ENCODE peak calls at places on chromosome 20, in six cellular contexts. C, A, U, W, E and N are unnamed samples.

GRCh38 chr20:38167851-38168760 is 3.0 kb upstream of the TGM2 start:
- DNase-seq in W (no peak), E (peak), C (no peak), U (no peak), A (peak), N (no peak)

GRCh38 chr20:54172856-54173652 is 732 bp downstream of the CYP24A1 start:
- DNase-seq in W (no peak), A (no peak), C (no peak), U (no peak), E (no peak), N (no peak)

GRCh38 chr20:56166781-56167465 is 81.6 kb upstream of the MC3R start:
- DNase-seq in C (no peak), A (no peak), U (no peak), W (no peak), E (no peak), N (no peak)

GRCh38 chr20:17498181-17498580 is 33.0 kb downstream of the BFSP1 start:
- DNase-seq in C (no peak), W (no peak), A (no peak), E (no peak), U (no peak), N (no peak)

GRCh38 chr20:47498606-47499005 is 3.1 kb upstream of the NCOA3 start:
- DNase-seq in E (no peak), W (no peak), A (no peak), C (no peak), U (no peak), N (no peak)

GRCh38 chr20:64082126-64082638 is 2.0 kb downstream of the LKAAEAR1 start:
- DNase-seq in E (no peak), C (no peak), A (no peak), W (peak), U (no peak), N (no peak)

GRCh38 chr20:22684072-22684762 is 99.8 kb upstream of the FOXA2 start:
- DNase-seq in E (peak), C (peak), U (peak), W (peak), A (peak), N (no peak)

GRCh38 chr20:63750807-63751470 is 11.4 kb downstream of the SLC2A4RG start:
- DNase-seq in W (no peak), C (no peak), A (no peak), U (no peak), E (no peak), N (no peak)

GRCh38 chr20:38452880-38453624 is 17.9 kb upstream of the SNHG17 start:
- DNase-seq in E (no peak), A (peak), U (no peak), W (no peak), C (no peak), N (no peak)

GRCh38 chr20:32572271-32572968 is 12.7 kb downstream of the NOL4L start:
- DNase-seq in A (no peak), U (no peak), C (no peak), E (no peak), W (no peak), N (no peak)

GRCh38 chr20:40960521-40960956 is 68.1 kb upstream of the TOP1 start:
- DNase-seq in W (no peak), C (no peak), A (no peak), E (no peak), U (no peak), N (no peak)

GRCh38 chr20:40192083-40192482 is 497.0 kb downstream of the MAFB start:
- DNase-seq in W (no peak), C (no peak), U (no peak), A (no peak), E (no peak), N (no peak)

GRCh38 chr20:47551841-47552240 is 50.2 kb downstream of the NCOA3 start:
- DNase-seq in E (no peak), A (peak), U (no peak), W (no peak), C (no peak), N (no peak)

GRCh38 chr20:24742436-24742835 is 206.6 kb upstream of the CST7 start:
- DNase-seq in A (no peak), U (no peak), W (no peak), E (no peak), C (no peak), N (no peak)

GRCh38 chr20:44683263-44684046 is 31.7 kb upstream of the CCN5 start:
- DNase-seq in A (peak), E (no peak), C (no peak), W (no peak), U (no peak), N (peak)

GRCh38 chr20:63536241-63536977 is 767 bp downstream of the PTK6 start:
- DNase-seq in A (no peak), W (no peak), E (no peak), U (no peak), C (no peak), N (no peak)

GRCh38 chr20:63505723-63506122 is 6.8 kb upstream of the EEF1A2 start:
- DNase-seq in C (no peak), A (no peak), W (no peak), U (no peak), E (no peak), N (no peak)

GRCh38 chr20:29427201-29428060 is 1830.0 kb upstream of the DEFB115 start:
- DNase-seq in U (no peak), W (no peak), C (no peak), A (no peak), E (no peak), N (no peak)

GRCh38 chr20:24487648-24488047 is 18.2 kb downstream of the SYNDIG1 start:
- DNase-seq in E (no peak), A (no peak), C (no peak), W (no peak), U (no peak), N (no peak)

GRCh38 chr20:46973801-46974200 is 79.2 kb downstream of the EYA2 start:
- DNase-seq in A (no peak), C (no peak), W (no peak), U (no peak), E (no peak), N (no peak)

GRCh38 chr20:46307139-46307998 is 929 bp downstream of the CDH22 start:
- DNase-seq in U (no peak), W (peak), E (no peak), C (peak), A (peak), N (peak)

GRCh38 chr20:37885593-37886507 is 17.1 kb upstream of the VSTM2L start:
- DNase-seq in C (no peak), U (no peak), W (no peak), E (no peak), A (no peak), N (no peak)

GRCh38 chr20:10239954-10240353 is 21.3 kb downstream of the SNAP25 start:
- DNase-seq in C (no peak), A (no peak), E (no peak), W (no peak), U (no peak), N (no peak)

GRCh38 chr20:46671866-46672542 is 17.2 kb downstream of the TP53RK start:
- DNase-seq in U (no peak), E (no peak), C (no peak), A (no peak), W (no peak), N (no peak)

GRCh38 chr20:14992961-14993360 is 655.5 kb upstream of the FLRT3 start:
- DNase-seq in C (no peak), A (no peak), E (no peak), U (no peak), W (no peak), N (no peak)

GRCh38 chr20:26167499-26167898 is 470.8 kb upstream of the ZNF337 start:
- DNase-seq in W (no peak), C (no peak), A (no peak), E (no peak), U (no peak), N (no peak)

GRCh38 chr20:11553603-11554002 is 364.1 kb upstream of the BTBD3 start:
- DNase-seq in A (no peak), W (no peak), U (no peak), C (no peak), E (no peak), N (no peak)

GRCh38 chr20:49883246-49883802 is 32.0 kb downstream of the SPATA2 start:
- DNase-seq in U (no peak), A (no peak), E (no peak), W (no peak), C (no peak), N (no peak)

GRCh38 chr20:48339147-48339985 is 488.4 kb downstream of the PREX1 start:
- DNase-seq in A (peak), W (no peak), U (no peak), C (peak), E (no peak), N (no peak)

GRCh38 chr20:25280051-25280573 is 32.2 kb downstream of the PYGB start:
- DNase-seq in E (no peak), A (peak), C (peak), U (no peak), W (no peak), N (peak)

GRCh38 chr20:53918949-53919361 is 151.4 kb downstream of the BCAS1 start:
- DNase-seq in U (no peak), C (no peak), W (no peak), E (no peak), A (no peak), N (no peak)

GRCh38 chr20:33967126-33967525 is 26.6 kb upstream of the RALY start:
- DNase-seq in A (no peak), W (no peak), C (no peak), U (no peak), E (no peak), N (no peak)

GRCh38 chr20:34968020-34968775 is 12.5 kb downstream of the MYH7B start:
- DNase-seq in E (no peak), U (no peak), C (no peak), A (no peak), W (no peak), N (no peak)

GRCh38 chr20:56249244-56249955 is 868 bp downstream of the MC3R start:
- DNase-seq in C (peak), W (no peak), E (no peak), A (no peak), U (no peak), N (no peak)

GRCh38 chr20:48571945-48572589 is 255.7 kb downstream of the PREX1 start:
- DNase-seq in E (no peak), W (no peak), C (peak), A (no peak), U (no peak), N (no peak)

GRCh38 chr20:23120936-23121765 is 35.0 kb upstream of the CD93 start:
- DNase-seq in C (no peak), A (peak), U (no peak), W (no peak), E (no peak), N (no peak)

GRCh38 chr20:50385733-50386640 is 124.2 kb upstream of the PTPN1 start:
- DNase-seq in A (no peak), E (no peak), U (no peak), W (no peak), C (no peak), N (no peak)

GRCh38 chr20:43686820-43687219 is 19.9 kb downstream of the MYBL2 start:
- DNase-seq in C (no peak), E (no peak), U (no peak), W (no peak), A (no peak), N (no peak)

GRCh38 chr20:49284818-49285217 is 7.0 kb upstream of the ZNFX1 start:
- DNase-seq in C (no peak), E (no peak), W (no peak), U (no peak), A (no peak), N (no peak)